ENCODE peak calls at places on chromosomes 11 and 22, in seven cellular contexts. T is foreskin keratinocyte; S is CD4-positive, alpha-beta T cell; J is ovary; O is A549; A is neural crest cell; Y is esophagus squamous epithelium. H is an unnamed sample.

GRCh38 chr11:118629761-118630661 is 22.6 kb downstream of the PHLDB1 start:
- DNase-seq in T (no peak), S (no peak), J (no peak), Y (no peak), A (no peak), O (no peak), H (no peak)

GRCh38 chr11:71311928-71312510 is 59.6 kb upstream of the SHANK2 start:
- DNase-seq in Y (no peak), J (no peak), A (no peak), S (no peak), T (no peak), O (no peak), H (no peak)

GRCh38 chr22:21730535-21731308 is 4.9 kb downstream of the YPEL1 start:
- DNase-seq in A (no peak), O (no peak), J (no peak), Y (no peak), S (no peak), T (no peak), H (no peak)

GRCh38 chr11:35786918-35787557 is 124.5 kb downstream of the TRIM44 start:
- DNase-seq in J (no peak), S (no peak), T (no peak), Y (no peak), A (peak; percentile 21), O (no peak), H (no peak)

GRCh38 chr11:128271401-128271800 is 316.0 kb downstream of the ETS1 start:
- DNase-seq in J (no peak), S (no peak), O (no peak), T (no peak), Y (no peak), A (no peak), H (no peak)

GRCh38 chr22:22935546-22936157 is 48.0 kb downstream of the IGLL5 start:
- DNase-seq in S (no peak), Y (no peak), T (no peak), A (no peak), J (no peak), O (no peak), H (no peak)

GRCh38 chr11:99585606-99586005 is 564.9 kb downstream of the CNTN5 start:
- DNase-seq in S (no peak), A (no peak), J (no peak), Y (no peak), O (no peak), T (no peak), H (no peak)

GRCh38 chr11:127454856-127455255 is 454.3 kb upstream of the KIRREL3 start:
- DNase-seq in T (no peak), S (no peak), O (no peak), J (no peak), Y (no peak), A (no peak), H (peak; percentile 6)

GRCh38 chr22:21582801-21583740 is 15.6 kb downstream of the UBE2L3 start:
- DNase-seq in O (no peak), J (no peak), Y (no peak), A (no peak), T (no peak), S (no peak), H (no peak)

GRCh38 chr11:61303725-61304124 is 8.6 kb upstream of the VWCE start:
- DNase-seq in S (no peak), Y (no peak), T (no peak), O (no peak), A (no peak), J (no peak), H (no peak)

GRCh38 chr22:31764785-31765184 is 11.0 kb downstream of the DEPDC5 start:
- DNase-seq in O (no peak), Y (no peak), T (no peak), S (no peak), J (no peak), A (no peak), H (no peak)

GRCh38 chr11:96339704-96340554 is 3.1 kb downstream of the MAML2 start:
- DNase-seq in T (no peak), A (no peak), O (no peak), J (no peak), Y (no peak), S (no peak), H (peak; percentile 19)

GRCh38 chr11:32141886-32142546 is 51.1 kb downstream of the RCN1 start:
- DNase-seq in J (no peak), S (no peak), T (no peak), A (no peak), Y (no peak), O (no peak), H (no peak)

DNA sequence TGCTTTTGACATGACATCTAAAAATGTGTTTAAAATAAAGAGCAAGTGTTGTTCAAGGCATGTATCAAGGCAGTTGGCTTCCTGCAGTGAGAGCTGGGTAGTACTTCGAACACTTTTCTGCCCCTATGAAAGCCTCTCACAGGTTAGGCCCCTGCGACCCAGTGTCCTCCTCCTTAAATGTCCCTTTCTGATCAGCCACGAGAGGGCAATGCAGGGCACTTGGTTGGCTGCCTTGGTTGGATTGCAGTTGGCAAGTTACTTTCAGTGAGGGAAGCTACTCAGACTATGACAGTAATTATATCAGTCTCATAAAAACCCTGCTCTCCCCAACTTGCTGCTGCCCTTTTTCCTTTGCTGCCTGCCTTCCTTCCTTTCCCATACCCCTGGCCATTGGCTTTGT is 743.8 kb downstream of the NTM start:
- DNase-seq in T (no peak), S (no peak), A (peak; percentile 26), Y (no peak), J (no peak), O (no peak), H (no peak)
- TF ChIP-seq CTCF in T (peak; percentile 61), S (no peak), A (peak; percentile 59), Y (no peak), J (no peak), O (no peak), H (no peak)

GRCh38 chr11:112231952-112232351 is 5.7 kb downstream of the PTS start:
- DNase-seq in Y (no peak), A (no peak), T (no peak), J (no peak), S (no peak), O (no peak), H (no peak)
- TF ChIP-seq CTCF in Y (no peak), A (no peak), T (no peak), J (no peak), S (no peak), O (no peak), H (no peak)

GRCh38 chr11:84714316-84714780 is 912.8 kb downstream of the DLG2 start:
- DNase-seq in O (peak; percentile 18), A (peak; percentile 65), Y (no peak), J (peak; percentile 29), T (peak; percentile 5), S (peak; percentile 6), H (peak; percentile 76)
- TF ChIP-seq CTCF in O (peak; percentile 63), A (peak; percentile 68), Y (no peak), J (no peak), T (peak; percentile 74), S (no peak), H (peak; percentile 39)

GRCh38 chr11:29125621-29126020 is 891.2 kb downstream of the KCNA4 start:
- DNase-seq in J (no peak), T (no peak), A (no peak), Y (no peak), O (no peak), S (no peak), H (no peak)
- TF ChIP-seq CTCF in J (no peak), T (no peak), A (no peak), Y (no peak), O (no peak), S (no peak), H (no peak)

DNA sequence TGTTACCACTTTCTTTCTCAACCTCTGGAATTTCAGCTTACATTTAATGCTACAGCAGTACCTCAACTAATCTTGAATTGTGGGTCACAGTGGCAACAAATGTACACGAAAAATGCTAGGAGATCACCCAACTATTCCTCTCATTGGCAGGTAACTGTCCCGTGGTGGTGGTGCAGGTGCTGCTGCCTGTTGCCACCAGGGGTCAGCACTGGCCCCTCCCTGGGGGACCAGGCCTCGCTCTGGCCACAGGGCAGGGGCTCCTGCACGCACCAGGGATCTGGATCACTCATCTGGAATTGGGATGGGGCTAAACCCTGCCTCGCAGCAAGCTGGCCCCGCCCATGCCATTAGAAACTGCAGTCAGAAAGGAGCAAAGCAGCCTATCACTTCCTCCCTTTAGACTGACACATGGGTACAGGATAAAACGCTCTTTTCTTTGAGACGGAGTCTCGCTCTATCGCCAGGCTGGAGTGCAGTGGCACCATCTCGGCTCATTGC is 6.9 kb upstream of the POLDIP3 start:
- DNase-seq in Y (no peak), S (peak; percentile 47), O (peak; percentile 80), A (peak; percentile 79), T (peak; percentile 18), J (peak; percentile 73), H (peak; percentile 76)
- TF ChIP-seq CTCF in Y (peak; percentile 88), S (peak; percentile 88), O (peak; percentile 78), A (peak; percentile 92), T (peak; percentile 95), J (peak; percentile 75), H (peak; percentile 87)

DNA sequence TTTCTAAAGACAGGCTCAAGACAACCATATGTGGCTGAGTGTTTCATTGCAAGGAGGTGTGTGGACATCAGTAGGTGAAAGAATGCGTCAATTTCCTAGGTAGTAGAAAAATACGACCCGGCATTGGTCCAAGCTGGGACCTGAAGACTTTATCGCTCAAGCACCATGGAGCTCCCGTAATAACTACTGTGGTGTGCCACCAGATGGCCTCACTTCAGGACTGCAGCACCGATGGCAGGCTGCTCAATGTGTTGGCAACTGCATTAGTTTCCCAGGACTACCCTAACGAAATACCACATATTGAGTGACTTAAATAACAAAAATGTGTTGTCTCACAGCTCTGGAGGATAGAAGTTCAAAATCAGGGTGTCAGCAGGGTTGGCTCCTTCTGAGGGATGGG is 72.4 kb upstream of the FAT3 start:
- DNase-seq in A (no peak), J (no peak), Y (no peak), S (no peak), O (no peak), T (no peak), H (peak; percentile 11)
- TF ChIP-seq CTCF in A (peak; percentile 23), J (no peak), Y (no peak), S (no peak), O (no peak), T (no peak), H (no peak)

GRCh38 chr11:57082125-57082524 is 93.4 kb downstream of the OR5AK2 start:
- DNase-seq in A (no peak), T (no peak), O (no peak), S (no peak), J (no peak), Y (no peak), H (no peak)

GRCh38 chr11:57087966-57088365 is 93.8 kb upstream of the LRRC55 start:
- DNase-seq in T (no peak), Y (no peak), O (no peak), J (no peak), S (no peak), A (no peak), H (no peak)

GRCh38 chr11:57083641-57084385 is 95.1 kb downstream of the OR5AK2 start:
- DNase-seq in O (no peak), J (no peak), Y (no peak), T (no peak), S (no peak), A (no peak), H (no peak)

GRCh38 chr11:57081356-57081755 is 92.6 kb downstream of the OR5AK2 start:
- DNase-seq in O (no peak), Y (no peak), J (no peak), A (no peak), T (no peak), S (no peak), H (no peak)

DNA sequence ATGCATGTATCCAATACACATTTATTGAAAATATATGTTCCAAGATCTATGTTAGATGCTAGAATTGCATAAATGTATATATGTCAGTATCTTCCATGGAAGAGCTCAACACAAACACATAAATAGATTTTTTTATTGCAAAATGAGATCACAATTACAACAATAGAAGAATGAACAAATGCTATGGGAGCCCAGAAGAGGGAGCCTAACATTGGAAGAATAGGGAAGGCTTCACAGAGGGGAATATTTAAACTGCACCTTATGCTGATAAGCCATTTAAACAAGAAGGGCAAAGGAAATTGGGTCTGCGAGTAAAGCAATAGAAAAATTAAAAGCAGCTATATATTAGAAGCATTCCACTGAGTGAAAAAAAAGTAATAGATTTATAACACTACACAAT is 96.1 kb upstream of the LRRC55 start:
- DNase-seq in O (no peak), T (no peak), Y (no peak), J (no peak), A (no peak), S (no peak), H (no peak)
- TF ChIP-seq CTCF in O (no peak), T (peak; percentile 36), Y (no peak), J (no peak), A (peak; percentile 25), S (no peak), H (no peak)

H was measured in MCF 10A.